ENCODE peak calls at places on chromosomes 11 and 22, in six cellular contexts. One of them, this sample, is unnamed.

GRCh38 chr22:48647051-48647450 is 1180.6 kb downstream of the BRD1 start:
- DNase-seq in heart left ventricle: no peak
- DNase-seq in transverse colon: no peak
- DNase-seq in thyroid gland: no peak
- DNase-seq in stomach: no peak
- DNase-seq in esophagus squamous epithelium: no peak
- DNase-seq in this sample: no peak

GRCh38 chr22:22928666-22929380 is 41.2 kb downstream of the IGLL5 start:
- DNase-seq in stomach: peak; percentile 38
- DNase-seq in esophagus squamous epithelium: no peak
- DNase-seq in transverse colon: peak; percentile 78
- DNase-seq in thyroid gland: no peak
- DNase-seq in heart left ventricle: peak; percentile 39
- DNase-seq in this sample: no peak

GRCh38 chr11:134515081-134515960 is 103.3 kb upstream of the B3GAT1 start:
- DNase-seq in thyroid gland: no peak
- DNase-seq in esophagus squamous epithelium: no peak
- DNase-seq in stomach: peak; percentile 16
- DNase-seq in transverse colon: peak; percentile 74
- DNase-seq in heart left ventricle: no peak
- DNase-seq in this sample: peak; percentile 80

GRCh38 chr11:6812391-6813005 is 13.0 kb upstream of the OR6A2 start:
- DNase-seq in transverse colon: no peak
- DNase-seq in heart left ventricle: no peak
- DNase-seq in thyroid gland: no peak
- DNase-seq in stomach: no peak
- DNase-seq in esophagus squamous epithelium: no peak
- DNase-seq in this sample: no peak

GRCh38 chr11:59968395-59968783 is 4.6 kb downstream of the OOSP4A start:
- DNase-seq in esophagus squamous epithelium: no peak
- DNase-seq in thyroid gland: no peak
- DNase-seq in heart left ventricle: no peak
- DNase-seq in transverse colon: no peak
- DNase-seq in stomach: no peak
- DNase-seq in this sample: no peak

GRCh38 chr11:19577391-19577831 is 135.2 kb upstream of the NAV2 start:
- DNase-seq in esophagus squamous epithelium: no peak
- DNase-seq in thyroid gland: no peak
- DNase-seq in transverse colon: no peak
- DNase-seq in stomach: peak; percentile 41
- DNase-seq in heart left ventricle: peak; percentile 48
- DNase-seq in this sample: peak; percentile 75

GRCh38 chr11:86696004-86696403 is 23.6 kb upstream of the ME3 start:
- DNase-seq in stomach: no peak
- DNase-seq in heart left ventricle: no peak
- DNase-seq in transverse colon: no peak
- DNase-seq in thyroid gland: no peak
- DNase-seq in esophagus squamous epithelium: no peak
- DNase-seq in this sample: no peak

GRCh38 chr11:64489831-64490441 is 101.1 kb upstream of the SLC22A12 start:
- DNase-seq in heart left ventricle: peak; percentile 55
- DNase-seq in esophagus squamous epithelium: no peak
- DNase-seq in transverse colon: peak; percentile 63
- DNase-seq in stomach: peak; percentile 28
- DNase-seq in thyroid gland: peak; percentile 26
- DNase-seq in this sample: no peak

GRCh38 chr11:64694821-64695365 is 28.1 kb downstream of the NRXN2 start:
- DNase-seq in esophagus squamous epithelium: no peak
- DNase-seq in heart left ventricle: no peak
- DNase-seq in stomach: no peak
- DNase-seq in transverse colon: no peak
- DNase-seq in thyroid gland: peak; percentile 54
- DNase-seq in this sample: no peak

DNA sequence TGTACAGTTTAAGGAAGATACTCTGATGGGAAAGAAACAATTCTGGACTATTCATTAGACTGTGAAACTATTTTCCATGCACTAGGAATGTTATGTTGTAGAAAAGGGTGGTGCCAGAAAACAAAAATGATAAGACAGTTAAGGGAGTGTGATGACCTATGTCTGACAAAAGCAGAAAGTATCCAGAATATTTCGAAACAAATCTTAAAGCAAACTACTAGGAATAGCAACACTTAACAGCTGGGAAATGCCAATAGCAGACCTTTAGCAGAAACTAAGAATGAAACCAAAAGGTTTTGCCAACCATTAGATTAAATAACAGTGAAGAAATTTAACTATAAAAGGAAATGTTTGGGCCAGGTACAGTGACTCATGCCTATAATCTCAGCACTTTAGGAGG is 3.3 kb upstream of the ARHGAP20 start:
- DNase-seq in esophagus squamous epithelium: no peak
- DNase-seq in heart left ventricle: no peak
- DNase-seq in transverse colon: no peak
- DNase-seq in stomach: no peak
- DNase-seq in thyroid gland: no peak
- DNase-seq in this sample: no peak
- TF ChIP-seq POLR2A in esophagus squamous epithelium: no peak
- TF ChIP-seq POLR2A in heart left ventricle: no peak
- TF ChIP-seq POLR2A in transverse colon: no peak
- TF ChIP-seq POLR2A in stomach: no peak
- TF ChIP-seq POLR2A in thyroid gland: no peak
- TF ChIP-seq POLR2A in this sample: no peak

GRCh38 chr11:108253176-108253575 is 30.3 kb downstream of the ATM start:
- DNase-seq in thyroid gland: no peak
- DNase-seq in esophagus squamous epithelium: no peak
- DNase-seq in stomach: no peak
- DNase-seq in transverse colon: no peak
- DNase-seq in heart left ventricle: no peak
- DNase-seq in this sample: no peak
- TF ChIP-seq CTCF in thyroid gland: no peak
- TF ChIP-seq CTCF in esophagus squamous epithelium: no peak
- TF ChIP-seq CTCF in stomach: no peak
- TF ChIP-seq CTCF in transverse colon: no peak
- TF ChIP-seq CTCF in heart left ventricle: no peak
- TF ChIP-seq CTCF in this sample: no peak

GRCh38 chr11:79220171-79220570 is 220.7 kb downstream of the TENM4 start:
- DNase-seq in transverse colon: no peak
- DNase-seq in heart left ventricle: no peak
- DNase-seq in stomach: no peak
- DNase-seq in thyroid gland: peak; percentile 72
- DNase-seq in esophagus squamous epithelium: no peak
- DNase-seq in this sample: no peak
- TF ChIP-seq POLR2A in transverse colon: no peak
- TF ChIP-seq POLR2A in heart left ventricle: no peak
- TF ChIP-seq POLR2A in stomach: no peak
- TF ChIP-seq POLR2A in thyroid gland: no peak
- TF ChIP-seq POLR2A in esophagus squamous epithelium: no peak
- TF ChIP-seq POLR2A in this sample: no peak

DNA sequence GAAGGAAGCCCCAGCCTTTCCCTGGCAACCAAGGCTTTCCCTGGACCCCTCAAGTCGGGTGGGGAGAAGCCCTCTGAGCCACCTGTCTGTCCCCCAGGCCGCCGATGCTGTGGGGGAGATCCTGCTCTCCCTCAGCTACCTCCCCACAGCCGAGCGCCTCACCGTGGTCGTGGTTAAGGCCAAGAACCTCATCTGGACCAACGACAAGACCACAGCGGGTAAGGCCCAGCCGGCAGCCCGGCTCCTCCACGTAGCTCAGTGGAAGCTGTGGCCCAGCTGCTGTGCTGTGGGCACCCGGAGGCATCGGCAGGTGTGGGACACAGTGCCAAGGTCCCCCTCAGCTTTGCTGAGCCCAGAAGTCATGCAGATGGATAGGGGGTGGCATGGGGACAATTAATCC is 12.2 kb upstream of the RHOD start:
- DNase-seq in esophagus squamous epithelium: no peak
- DNase-seq in thyroid gland: no peak
- DNase-seq in heart left ventricle: no peak
- DNase-seq in stomach: no peak
- DNase-seq in transverse colon: no peak
- DNase-seq in this sample: no peak
- TF ChIP-seq CTCF in esophagus squamous epithelium: no peak
- TF ChIP-seq CTCF in thyroid gland: no peak
- TF ChIP-seq CTCF in heart left ventricle: no peak
- TF ChIP-seq CTCF in stomach: no peak
- TF ChIP-seq CTCF in transverse colon: no peak
- TF ChIP-seq CTCF in this sample: no peak

DNA sequence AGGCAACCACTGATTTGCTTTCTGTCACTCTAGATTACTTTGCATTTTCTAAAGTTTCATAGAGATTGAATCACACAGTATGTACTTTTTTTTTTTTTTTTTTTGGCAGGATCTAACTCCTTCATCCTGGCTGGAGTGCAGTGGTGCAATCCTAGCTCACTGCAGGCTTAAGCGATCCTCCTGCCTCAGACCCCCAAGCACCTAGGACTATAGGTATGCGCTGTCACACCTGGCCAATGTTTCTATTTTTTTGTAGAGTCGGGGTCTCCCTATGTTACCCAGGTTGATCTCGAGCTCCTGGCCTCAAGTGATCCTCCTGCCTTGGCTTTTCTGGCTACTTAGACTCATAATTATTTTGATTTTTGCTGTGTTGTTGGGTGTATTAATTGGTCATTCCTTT is 294.6 kb upstream of the CTSC start:
- DNase-seq in stomach: no peak
- DNase-seq in esophagus squamous epithelium: no peak
- DNase-seq in transverse colon: no peak
- DNase-seq in heart left ventricle: no peak
- DNase-seq in thyroid gland: no peak
- DNase-seq in this sample: no peak
- TF ChIP-seq POLR2A in stomach: no peak
- TF ChIP-seq POLR2A in esophagus squamous epithelium: no peak
- TF ChIP-seq POLR2A in transverse colon: no peak
- TF ChIP-seq POLR2A in heart left ventricle: no peak
- TF ChIP-seq POLR2A in thyroid gland: no peak
- TF ChIP-seq POLR2A in this sample: no peak

DNA sequence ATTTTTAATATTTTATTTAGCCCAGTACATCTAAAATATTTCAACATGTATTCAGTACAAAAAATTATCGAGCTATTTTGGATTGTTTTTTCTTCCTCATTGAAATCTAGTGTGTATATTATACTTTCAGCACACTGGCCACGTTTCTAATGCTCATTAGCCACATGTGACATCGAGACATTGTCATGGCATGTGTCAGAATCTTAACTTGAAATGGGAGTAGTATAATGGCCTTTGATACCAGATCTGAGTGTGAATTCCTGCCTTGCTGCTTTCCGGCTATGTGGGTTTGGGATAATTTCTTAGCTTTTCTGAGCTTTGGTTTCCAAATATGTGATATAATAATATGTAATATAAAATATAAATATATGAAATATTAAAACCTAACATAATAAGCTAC is 54.3 kb downstream of the BCL2L13 start:
- DNase-seq in stomach: no peak
- DNase-seq in thyroid gland: no peak
- DNase-seq in esophagus squamous epithelium: no peak
- DNase-seq in transverse colon: no peak
- DNase-seq in heart left ventricle: no peak
- DNase-seq in this sample: no peak
- TF ChIP-seq CTCF in stomach: no peak
- TF ChIP-seq CTCF in thyroid gland: no peak
- TF ChIP-seq CTCF in esophagus squamous epithelium: no peak
- TF ChIP-seq CTCF in transverse colon: no peak
- TF ChIP-seq CTCF in heart left ventricle: no peak
- TF ChIP-seq CTCF in this sample: no peak

GRCh38 chr22:25404923-25405853 is 159.3 kb upstream of the GRK3 start:
- DNase-seq in stomach: peak; percentile 83
- DNase-seq in heart left ventricle: peak; percentile 91
- DNase-seq in thyroid gland: peak; percentile 85
- DNase-seq in esophagus squamous epithelium: no peak
- DNase-seq in transverse colon: peak; percentile 86
- DNase-seq in this sample: peak; percentile 94
- TF ChIP-seq POLR2A in stomach: no peak
- TF ChIP-seq POLR2A in heart left ventricle: peak; percentile 78
- TF ChIP-seq POLR2A in thyroid gland: peak; percentile 94
- TF ChIP-seq POLR2A in esophagus squamous epithelium: peak; percentile 62
- TF ChIP-seq POLR2A in transverse colon: peak; percentile 41
- TF ChIP-seq POLR2A in this sample: no peak

GRCh38 chr11:40161855-40162410 is 1297.5 kb downstream of the LRRC4C start:
- DNase-seq in esophagus squamous epithelium: no peak
- DNase-seq in thyroid gland: no peak
- DNase-seq in stomach: no peak
- DNase-seq in heart left ventricle: peak; percentile 32
- DNase-seq in transverse colon: no peak
- DNase-seq in this sample: no peak
- TF ChIP-seq CTCF in esophagus squamous epithelium: no peak
- TF ChIP-seq CTCF in thyroid gland: no peak
- TF ChIP-seq CTCF in stomach: no peak
- TF ChIP-seq CTCF in heart left ventricle: no peak
- TF ChIP-seq CTCF in transverse colon: no peak
- TF ChIP-seq CTCF in this sample: no peak

GRCh38 chr11:3157381-3158130 is 7.6 kb downstream of the OSBPL5 start:
- DNase-seq in heart left ventricle: peak; percentile 23
- DNase-seq in thyroid gland: no peak
- DNase-seq in esophagus squamous epithelium: no peak
- DNase-seq in stomach: no peak
- DNase-seq in transverse colon: no peak
- DNase-seq in this sample: no peak
- TF ChIP-seq POLR2A in heart left ventricle: no peak
- TF ChIP-seq POLR2A in thyroid gland: no peak
- TF ChIP-seq POLR2A in esophagus squamous epithelium: no peak
- TF ChIP-seq POLR2A in stomach: no peak
- TF ChIP-seq POLR2A in transverse colon: no peak
- TF ChIP-seq POLR2A in this sample: no peak